ENCODE peak calls at places on chromosomes 16 and 17, in six cellular contexts. One of them, this sample, is unnamed.

GRCh38 chr16:3152273-3153076 is 17.6 kb downstream of the ZNF213 start:
- DNase-seq in GM12891: no peak
- DNase-seq in K562: peak; percentile 67
- DNase-seq in GM12878: peak; percentile 77
- DNase-seq in HepG2: peak; percentile 92
- DNase-seq in H1: peak; percentile 88
- DNase-seq in this sample: no peak

GRCh38 chr17:8059131-8059530 is 20.3 kb downstream of the ALOX15B start:
- DNase-seq in GM12891: no peak
- DNase-seq in K562: no peak
- DNase-seq in GM12878: no peak
- DNase-seq in HepG2: no peak
- DNase-seq in H1: no peak
- DNase-seq in this sample: no peak

GRCh38 chr17:78716292-78716691 is 65.8 kb downstream of the CYTH1 start:
- DNase-seq in GM12891: no peak
- DNase-seq in K562: no peak
- DNase-seq in GM12878: no peak
- DNase-seq in HepG2: no peak
- DNase-seq in H1: no peak
- DNase-seq in this sample: no peak

GRCh38 chr16:4288148-4288921 is 15.5 kb upstream of the TFAP4 start:
- DNase-seq in GM12891: peak; percentile 95
- DNase-seq in K562: peak; percentile 87
- DNase-seq in GM12878: no peak
- DNase-seq in HepG2: peak; percentile 55
- DNase-seq in H1: no peak
- DNase-seq in this sample: peak; percentile 98

GRCh38 chr17:66830451-66830850 is 4.5 kb upstream of the CACNG5 start:
- DNase-seq in GM12891: no peak
- DNase-seq in K562: no peak
- DNase-seq in GM12878: no peak
- DNase-seq in HepG2: no peak
- DNase-seq in H1: no peak
- DNase-seq in this sample: no peak

GRCh38 chr17:64328036-64328874 is 62.4 kb downstream of the PECAM1 start:
- DNase-seq in GM12891: no peak
- DNase-seq in K562: no peak
- DNase-seq in GM12878: no peak
- DNase-seq in HepG2: no peak
- DNase-seq in H1: no peak
- DNase-seq in this sample: no peak

GRCh38 chr16:68951991-68952877 is 108.9 kb downstream of the TANGO6 start:
- DNase-seq in GM12891: no peak
- DNase-seq in K562: no peak
- DNase-seq in GM12878: no peak
- DNase-seq in HepG2: no peak
- DNase-seq in H1: no peak
- DNase-seq in this sample: no peak

GRCh38 chr17:7328840-7329359 is at the start of gene NEURL4:
- DNase-seq in GM12891: no peak
- DNase-seq in K562: no peak
- DNase-seq in GM12878: no peak
- DNase-seq in HepG2: no peak
- DNase-seq in H1: no peak
- DNase-seq in this sample: no peak

GRCh38 chr16:82192665-82193064 is 22.6 kb upstream of the MPHOSPH6 start:
- DNase-seq in GM12891: no peak
- DNase-seq in K562: no peak
- DNase-seq in GM12878: no peak
- DNase-seq in HepG2: no peak
- DNase-seq in H1: no peak
- DNase-seq in this sample: no peak

GRCh38 chr17:78417531-78417909 is 39.1 kb downstream of the PGS1 start:
- DNase-seq in GM12891: no peak
- DNase-seq in K562: no peak
- DNase-seq in GM12878: no peak
- DNase-seq in HepG2: no peak
- DNase-seq in H1: no peak
- DNase-seq in this sample: no peak

GRCh38 chr16:31356566-31357323 is 1.8 kb downstream of the ITGAX start:
- DNase-seq in GM12891: no peak
- DNase-seq in K562: no peak
- DNase-seq in GM12878: no peak
- DNase-seq in HepG2: no peak
- DNase-seq in H1: no peak
- DNase-seq in this sample: no peak

GRCh38 chr16:67541391-67542263 is 13.0 kb downstream of the RIPOR1 start:
- DNase-seq in GM12891: no peak
- DNase-seq in K562: no peak
- DNase-seq in GM12878: no peak
- DNase-seq in HepG2: no peak
- DNase-seq in H1: no peak
- DNase-seq in this sample: peak; percentile 23

GRCh38 chr17:28811594-28812135 is 30.9 kb downstream of the FAM222B start:
- DNase-seq in GM12891: no peak
- DNase-seq in K562: peak; percentile 41
- DNase-seq in GM12878: no peak
- DNase-seq in HepG2: peak; percentile 36
- DNase-seq in H1: no peak
- DNase-seq in this sample: no peak

GRCh38 chr17:44389723-44390202 is 314 bp upstream of the ITGA2B start:
- DNase-seq in GM12891: no peak
- DNase-seq in K562: no peak
- DNase-seq in GM12878: no peak
- DNase-seq in HepG2: no peak
- DNase-seq in H1: no peak
- DNase-seq in this sample: no peak
- TF ChIP-seq POLR2A in GM12891: no peak
- TF ChIP-seq POLR2A in K562: peak; percentile 36
- TF ChIP-seq POLR2A in GM12878: no peak
- TF ChIP-seq POLR2A in HepG2: no peak
- TF ChIP-seq POLR2A in H1: no peak
- TF ChIP-seq POLR2A in this sample: no peak

GRCh38 chr17:27529230-27529796 is 73.1 kb downstream of the KSR1 start:
- DNase-seq in GM12891: no peak
- DNase-seq in K562: peak; percentile 37
- DNase-seq in GM12878: no peak
- DNase-seq in HepG2: no peak
- DNase-seq in H1: no peak
- DNase-seq in this sample: no peak
- TF ChIP-seq TAF1 in GM12891: no peak
- TF ChIP-seq TAF1 in K562: no peak
- TF ChIP-seq TAF1 in GM12878: no peak
- TF ChIP-seq TAF1 in HepG2: no peak
- TF ChIP-seq TAF1 in H1: no peak
- TF ChIP-seq TAF1 in this sample: no peak

GRCh38 chr16:1170076-1170418 is 17.1 kb downstream of the CACNA1H start:
- DNase-seq in GM12891: no peak
- DNase-seq in K562: no peak
- DNase-seq in GM12878: no peak
- DNase-seq in HepG2: no peak
- DNase-seq in H1: no peak
- DNase-seq in this sample: no peak

GRCh38 chr16:1167276-1168107 is 14.6 kb downstream of the CACNA1H start:
- DNase-seq in GM12891: no peak
- DNase-seq in K562: no peak
- DNase-seq in GM12878: no peak
- DNase-seq in HepG2: no peak
- DNase-seq in H1: no peak
- DNase-seq in this sample: no peak

GRCh38 chr16:1171001-1171400 is 18.1 kb downstream of the CACNA1H start:
- DNase-seq in GM12891: no peak
- DNase-seq in K562: no peak
- DNase-seq in GM12878: no peak
- DNase-seq in HepG2: no peak
- DNase-seq in H1: no peak
- DNase-seq in this sample: no peak

GRCh38 chr16:1168837-1169236 is 15.9 kb downstream of the CACNA1H start:
- DNase-seq in GM12891: no peak
- DNase-seq in K562: no peak
- DNase-seq in GM12878: no peak
- DNase-seq in HepG2: no peak
- DNase-seq in H1: no peak
- DNase-seq in this sample: no peak

GRCh38 chr16:1169285-1170075 is 16.6 kb downstream of the CACNA1H start:
- DNase-seq in GM12891: no peak
- DNase-seq in K562: no peak
- DNase-seq in GM12878: no peak
- DNase-seq in HepG2: no peak
- DNase-seq in H1: no peak
- DNase-seq in this sample: no peak
- TF ChIP-seq POLR2AphosphoS5 in GM12891: no peak
- TF ChIP-seq POLR2AphosphoS5 in K562: no peak
- TF ChIP-seq POLR2AphosphoS5 in GM12878: no peak
- TF ChIP-seq POLR2AphosphoS5 in HepG2: no peak
- TF ChIP-seq POLR2AphosphoS5 in H1: no peak
- TF ChIP-seq POLR2AphosphoS5 in this sample: no peak

DNA sequence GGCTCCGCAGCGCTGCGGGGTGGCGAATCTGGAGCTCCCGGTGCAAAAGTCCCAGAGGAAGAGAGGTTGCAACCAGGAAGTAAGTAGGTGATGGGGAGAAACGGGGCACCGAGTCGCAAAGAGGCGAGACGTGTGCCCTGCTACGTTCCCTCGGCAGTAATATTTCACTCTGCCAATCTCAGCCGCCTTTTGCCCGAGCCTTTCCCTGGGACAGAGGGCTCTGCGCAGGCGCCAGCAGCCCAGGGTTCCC is at the start of gene NR1D1:
- DNase-seq in GM12891: no peak
- DNase-seq in K562: peak; percentile 25
- DNase-seq in GM12878: no peak
- DNase-seq in HepG2: no peak
- DNase-seq in H1: no peak
- DNase-seq in this sample: no peak
- TF ChIP-seq POLR2A in GM12891: no peak
- TF ChIP-seq POLR2A in K562: peak; percentile 74
- TF ChIP-seq POLR2A in GM12878: peak; percentile 52
- TF ChIP-seq POLR2A in HepG2: peak; percentile 84
- TF ChIP-seq POLR2A in H1: peak; percentile 45
- TF ChIP-seq POLR2A in this sample: peak; percentile 30